ENCODE peak calls at places on chromosome 18, in four cellular contexts. I is WTC11, K is GM12878, L is K562. O is an unnamed sample.

GRCh38 chr18:58915006-58915799 is 50.5 kb downstream of the ZNF532 start:
- DNase-seq in I (no peak), K (no peak), L (no peak), O (no peak)

GRCh38 chr18:9106800-9107574 is 4.5 kb downstream of the NDUFV2 start:
- DNase-seq in I (no peak), K (no peak), L (no peak), O (no peak)

GRCh38 chr18:50297621-50298442 is 10.3 kb upstream of the CXXC1 start:
- DNase-seq in I (peak; percentile 80), K (peak; percentile 69), L (no peak), O (no peak)

GRCh38 chr18:65938592-65939372 is 188.0 kb downstream of the CDH7 start:
- DNase-seq in I (peak; percentile 64), K (peak; percentile 5), L (no peak), O (peak; percentile 34)

GRCh38 chr18:58091099-58091611 is 47.1 kb downstream of the NEDD4L start:
- DNase-seq in I (no peak), K (peak; percentile 72), L (no peak), O (no peak)

GRCh38 chr18:24497052-24497754 is 36.8 kb downstream of the HRH4 start:
- DNase-seq in I (no peak), K (no peak), L (no peak), O (no peak)

GRCh38 chr18:31274915-31275314 is 43.0 kb upstream of the DSG1 start:
- DNase-seq in I (no peak), K (no peak), L (no peak), O (peak; percentile 58)

GRCh38 chr18:8140841-8141501 is 468.3 kb upstream of the RAB12 start:
- DNase-seq in I (no peak), K (no peak), L (peak; percentile 36), O (no peak)

GRCh38 chr18:2223394-2223793 is 347.9 kb downstream of the METTL4 start:
- DNase-seq in I (no peak), K (no peak), L (no peak), O (no peak)

GRCh38 chr18:48800479-48800876 is 150.3 kb downstream of the SMAD7 start:
- DNase-seq in I (peak; percentile 3), K (no peak), L (no peak), O (no peak)
- TF ChIP-seq NR2C2 in I (no peak), K (no peak), L (no peak), O (no peak)

GRCh38 chr18:22463076-22463475 is 45.4 kb upstream of the CTAGE1 start:
- DNase-seq in I (no peak), K (no peak), L (no peak), O (no peak)
- TF ChIP-seq NR2C2 in I (no peak), K (no peak), L (no peak), O (no peak)

DNA sequence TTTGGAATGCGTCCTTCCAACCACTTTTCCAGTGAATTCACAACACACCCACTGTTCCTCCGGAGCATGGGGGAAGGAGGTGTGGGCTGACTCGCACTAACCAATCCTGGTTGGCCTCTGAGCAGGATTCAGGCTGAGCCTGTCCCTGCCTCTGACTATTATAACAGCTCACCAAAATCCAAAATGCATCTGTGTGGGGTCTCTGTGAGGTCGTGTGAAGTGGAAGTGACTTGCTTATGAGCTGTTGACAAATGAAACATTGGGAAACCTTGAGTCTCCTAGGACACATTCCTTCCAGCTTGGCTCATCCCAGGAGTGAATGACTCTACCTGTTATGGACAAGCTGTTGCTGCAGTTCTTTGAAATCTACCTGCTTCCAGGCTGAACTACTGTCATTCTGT is 1.5 kb downstream of the CIDEA start:
- DNase-seq in I (no peak), K (no peak), L (no peak), O (peak; percentile 35)
- TF ChIP-seq NR2C2 in I (no peak), K (no peak), L (no peak), O (no peak)

GRCh38 chr18:12423393-12423792 is 15.7 kb downstream of the PRELID3A start:
- DNase-seq in I (no peak), K (no peak), L (no peak), O (no peak)

GRCh38 chr18:12421732-12422131 is 14.0 kb downstream of the PRELID3A start:
- DNase-seq in I (no peak), K (no peak), L (no peak), O (no peak)

GRCh38 chr18:12424252-12424651 is 16.5 kb downstream of the PRELID3A start:
- DNase-seq in I (no peak), K (no peak), L (no peak), O (no peak)

GRCh38 chr18:12423820-12424219 is 16.1 kb downstream of the PRELID3A start:
- DNase-seq in I (no peak), K (no peak), L (no peak), O (no peak)

DNA sequence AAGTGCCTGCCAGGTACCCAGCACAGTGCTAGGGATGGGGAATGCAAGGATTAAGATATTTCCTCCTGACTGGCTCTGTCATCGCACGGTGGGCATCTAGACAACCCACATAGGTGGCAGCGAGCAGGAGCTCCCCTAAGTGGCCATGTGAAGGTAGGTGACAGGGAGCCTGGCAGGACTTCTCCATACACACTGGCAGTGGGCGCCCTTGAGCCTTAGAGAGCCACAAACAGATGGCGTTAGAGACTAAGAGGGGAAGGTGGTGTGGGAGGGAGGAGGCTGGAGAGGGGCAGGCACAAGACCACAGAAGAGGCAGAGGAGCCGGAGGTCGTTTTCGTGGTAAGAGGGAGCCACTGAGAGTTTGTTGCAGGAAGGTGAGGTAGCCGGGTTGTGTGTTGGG is 15.2 kb downstream of the PRELID3A start:
- DNase-seq in I (peak; percentile 36), K (no peak), L (no peak), O (peak; percentile 35)
- TF ChIP-seq NR2C2 in I (no peak), K (no peak), L (no peak), O (no peak)

DNA sequence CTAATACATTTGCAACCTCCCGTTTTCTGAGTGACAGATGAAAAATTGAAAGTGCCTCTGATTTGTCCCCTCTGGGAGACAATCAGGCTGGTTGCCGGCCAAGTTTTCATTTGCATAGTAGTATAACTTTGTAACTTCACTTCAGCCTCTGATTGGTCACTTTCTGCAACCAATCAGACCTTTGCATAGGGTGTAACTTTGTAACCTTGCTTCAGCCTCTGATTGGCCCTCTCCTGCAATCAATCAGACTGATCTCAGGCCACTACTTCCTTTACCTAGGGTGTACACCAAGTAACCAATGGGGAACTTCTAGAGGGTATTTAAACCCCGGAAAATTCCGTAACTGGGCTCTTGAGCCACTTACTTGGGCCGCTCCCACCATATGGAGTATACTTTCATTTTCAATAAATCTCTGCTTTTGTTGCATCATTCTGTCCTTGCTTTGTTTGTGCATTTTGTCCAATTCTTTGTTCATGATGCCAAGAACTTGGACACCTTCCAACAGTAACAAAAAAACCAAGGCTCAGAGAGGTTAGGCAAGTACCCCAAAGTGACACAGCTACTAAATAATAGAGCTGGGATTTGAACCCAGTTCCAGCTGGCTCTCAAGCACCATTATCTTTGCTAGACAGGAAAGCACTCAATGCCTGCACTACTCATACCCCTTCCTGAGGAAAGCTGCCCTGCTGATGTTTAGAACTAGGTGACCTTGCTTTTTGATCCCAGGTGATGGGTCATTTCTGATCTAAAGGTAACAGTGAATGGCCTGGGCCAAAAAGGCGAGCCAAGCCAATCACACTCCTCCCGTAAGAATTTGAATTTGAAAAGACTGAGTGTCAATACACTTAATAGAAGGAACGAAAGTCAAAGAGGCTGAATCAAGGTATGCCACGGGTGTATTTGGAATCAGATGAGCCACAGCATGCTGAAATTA is 10.9 kb upstream of the MYOM1 start:
- DNase-seq in I (no peak), K (no peak), L (peak; percentile 48), O (no peak)
- TF ChIP-seq NR2C2 in I (no peak), K (no peak), L (no peak), O (no peak)

GRCh38 chr18:36634573-36635216 is 194.1 kb downstream of the TPGS2 start:
- DNase-seq in I (no peak), K (no peak), L (no peak), O (no peak)
- TF ChIP-seq NR2C2 in I (no peak), K (no peak), L (no peak), O (no peak)